ENCODE peak calls at places on chromosomes 12 and 14, in ten cellular contexts. One of them, this sample, is unnamed.

GRCh38 chr12:32893008-32893407 is 3.6 kb downstream of the PKP2 start:
- DNase-seq in T-helper 17 cell: no peak
- DNase-seq in dorsolateral prefrontal cortex: no peak
- DNase-seq in stimulated activated CD8-positive, alpha-beta memory T cell treated with anti-CD3 and anti-CD28 coated beads, Interleukin-7, amount 100 ng/mL, for 1 hour: no peak
- DNase-seq in type B pancreatic cell: no peak
- DNase-seq in CD14-positive monocyte: no peak
- DNase-seq in CD8-positive, alpha-beta memory T cell: no peak
- DNase-seq in RKO: no peak
- DNase-seq in kidney glomerular epithelial cell: no peak
- DNase-seq in AG10803: no peak
- DNase-seq in this sample: no peak

GRCh38 chr14:23164250-23164649 is 19.2 kb downstream of the SLC7A8 start:
- DNase-seq in T-helper 17 cell: no peak
- DNase-seq in dorsolateral prefrontal cortex: no peak
- DNase-seq in stimulated activated CD8-positive, alpha-beta memory T cell treated with anti-CD3 and anti-CD28 coated beads, Interleukin-7, amount 100 ng/mL, for 1 hour: no peak
- DNase-seq in type B pancreatic cell: no peak
- DNase-seq in CD14-positive monocyte: no peak
- DNase-seq in CD8-positive, alpha-beta memory T cell: no peak
- DNase-seq in RKO: no peak
- DNase-seq in kidney glomerular epithelial cell: no peak
- DNase-seq in AG10803: no peak
- DNase-seq in this sample: no peak

GRCh38 chr12:67991158-67991557 is 1.9 kb downstream of the IFNG-AS1 start:
- DNase-seq in T-helper 17 cell: no peak
- DNase-seq in dorsolateral prefrontal cortex: no peak
- DNase-seq in stimulated activated CD8-positive, alpha-beta memory T cell treated with anti-CD3 and anti-CD28 coated beads, Interleukin-7, amount 100 ng/mL, for 1 hour: no peak
- DNase-seq in type B pancreatic cell: no peak
- DNase-seq in CD14-positive monocyte: no peak
- DNase-seq in CD8-positive, alpha-beta memory T cell: peak
- DNase-seq in RKO: no peak
- DNase-seq in kidney glomerular epithelial cell: no peak
- DNase-seq in AG10803: no peak
- DNase-seq in this sample: no peak

GRCh38 chr12:39235990-39236767 is 206.7 kb downstream of the KIF21A start:
- DNase-seq in T-helper 17 cell: no peak
- DNase-seq in dorsolateral prefrontal cortex: no peak
- DNase-seq in stimulated activated CD8-positive, alpha-beta memory T cell treated with anti-CD3 and anti-CD28 coated beads, Interleukin-7, amount 100 ng/mL, for 1 hour: no peak
- DNase-seq in type B pancreatic cell: no peak
- DNase-seq in CD14-positive monocyte: no peak
- DNase-seq in CD8-positive, alpha-beta memory T cell: no peak
- DNase-seq in RKO: no peak
- DNase-seq in kidney glomerular epithelial cell: no peak
- DNase-seq in AG10803: no peak
- DNase-seq in this sample: no peak

GRCh38 chr12:43238281-43238680 is 313.7 kb downstream of the ADAMTS20 start:
- DNase-seq in T-helper 17 cell: no peak
- DNase-seq in dorsolateral prefrontal cortex: no peak
- DNase-seq in stimulated activated CD8-positive, alpha-beta memory T cell treated with anti-CD3 and anti-CD28 coated beads, Interleukin-7, amount 100 ng/mL, for 1 hour: no peak
- DNase-seq in type B pancreatic cell: no peak
- DNase-seq in CD14-positive monocyte: no peak
- DNase-seq in CD8-positive, alpha-beta memory T cell: no peak
- DNase-seq in RKO: no peak
- DNase-seq in kidney glomerular epithelial cell: no peak
- DNase-seq in AG10803: no peak
- DNase-seq in this sample: no peak

GRCh38 chr14:76964695-76965094 is 63.8 kb downstream of the IRF2BPL start:
- DNase-seq in T-helper 17 cell: no peak
- DNase-seq in dorsolateral prefrontal cortex: no peak
- DNase-seq in stimulated activated CD8-positive, alpha-beta memory T cell treated with anti-CD3 and anti-CD28 coated beads, Interleukin-7, amount 100 ng/mL, for 1 hour: no peak
- DNase-seq in type B pancreatic cell: no peak
- DNase-seq in CD14-positive monocyte: no peak
- DNase-seq in CD8-positive, alpha-beta memory T cell: no peak
- DNase-seq in RKO: no peak
- DNase-seq in kidney glomerular epithelial cell: no peak
- DNase-seq in AG10803: no peak
- DNase-seq in this sample: no peak

GRCh38 chr12:51907083-51907863 is at the start of gene ACVRL1:
- DNase-seq in T-helper 17 cell: no peak
- DNase-seq in dorsolateral prefrontal cortex: no peak
- DNase-seq in stimulated activated CD8-positive, alpha-beta memory T cell treated with anti-CD3 and anti-CD28 coated beads, Interleukin-7, amount 100 ng/mL, for 1 hour: no peak
- DNase-seq in type B pancreatic cell: no peak
- DNase-seq in CD14-positive monocyte: no peak
- DNase-seq in CD8-positive, alpha-beta memory T cell: no peak
- DNase-seq in RKO: no peak
- DNase-seq in kidney glomerular epithelial cell: no peak
- DNase-seq in AG10803: peak
- DNase-seq in this sample: no peak

GRCh38 chr12:106123551-106123991 is 15.2 kb downstream of the NUAK1 start:
- DNase-seq in T-helper 17 cell: no peak
- DNase-seq in dorsolateral prefrontal cortex: no peak
- DNase-seq in stimulated activated CD8-positive, alpha-beta memory T cell treated with anti-CD3 and anti-CD28 coated beads, Interleukin-7, amount 100 ng/mL, for 1 hour: no peak
- DNase-seq in type B pancreatic cell: no peak
- DNase-seq in CD14-positive monocyte: no peak
- DNase-seq in CD8-positive, alpha-beta memory T cell: no peak
- DNase-seq in RKO: no peak
- DNase-seq in kidney glomerular epithelial cell: no peak
- DNase-seq in AG10803: peak
- DNase-seq in this sample: no peak

GRCh38 chr12:124730455-124730932 is 133.2 kb downstream of the SCARB1 start:
- DNase-seq in T-helper 17 cell: no peak
- DNase-seq in dorsolateral prefrontal cortex: no peak
- DNase-seq in stimulated activated CD8-positive, alpha-beta memory T cell treated with anti-CD3 and anti-CD28 coated beads, Interleukin-7, amount 100 ng/mL, for 1 hour: no peak
- DNase-seq in type B pancreatic cell: no peak
- DNase-seq in CD14-positive monocyte: no peak
- DNase-seq in CD8-positive, alpha-beta memory T cell: no peak
- DNase-seq in RKO: no peak
- DNase-seq in kidney glomerular epithelial cell: peak
- DNase-seq in AG10803: peak
- DNase-seq in this sample: no peak

GRCh38 chr14:61662437-61663311 is 32.6 kb upstream of the HIF1A start:
- DNase-seq in T-helper 17 cell: no peak
- DNase-seq in dorsolateral prefrontal cortex: no peak
- DNase-seq in stimulated activated CD8-positive, alpha-beta memory T cell treated with anti-CD3 and anti-CD28 coated beads, Interleukin-7, amount 100 ng/mL, for 1 hour: no peak
- DNase-seq in type B pancreatic cell: no peak
- DNase-seq in CD14-positive monocyte: peak
- DNase-seq in CD8-positive, alpha-beta memory T cell: peak
- DNase-seq in RKO: peak
- DNase-seq in kidney glomerular epithelial cell: peak
- DNase-seq in AG10803: peak
- DNase-seq in this sample: no peak

GRCh38 chr12:15256760-15257159 is 35.5 kb upstream of the RERG start:
- DNase-seq in T-helper 17 cell: no peak
- DNase-seq in dorsolateral prefrontal cortex: no peak
- DNase-seq in stimulated activated CD8-positive, alpha-beta memory T cell treated with anti-CD3 and anti-CD28 coated beads, Interleukin-7, amount 100 ng/mL, for 1 hour: no peak
- DNase-seq in type B pancreatic cell: no peak
- DNase-seq in CD14-positive monocyte: no peak
- DNase-seq in CD8-positive, alpha-beta memory T cell: no peak
- DNase-seq in RKO: no peak
- DNase-seq in kidney glomerular epithelial cell: no peak
- DNase-seq in AG10803: peak
- DNase-seq in this sample: no peak

GRCh38 chr12:32116897-32117296 is 10.2 kb downstream of the BICD1 start:
- DNase-seq in T-helper 17 cell: no peak
- DNase-seq in dorsolateral prefrontal cortex: no peak
- DNase-seq in stimulated activated CD8-positive, alpha-beta memory T cell treated with anti-CD3 and anti-CD28 coated beads, Interleukin-7, amount 100 ng/mL, for 1 hour: no peak
- DNase-seq in type B pancreatic cell: no peak
- DNase-seq in CD14-positive monocyte: no peak
- DNase-seq in CD8-positive, alpha-beta memory T cell: no peak
- DNase-seq in RKO: no peak
- DNase-seq in kidney glomerular epithelial cell: peak
- DNase-seq in AG10803: peak
- DNase-seq in this sample: no peak

GRCh38 chr14:61116369-61116768 is 135.3 kb downstream of the SLC38A6 start:
- DNase-seq in T-helper 17 cell: no peak
- DNase-seq in dorsolateral prefrontal cortex: no peak
- DNase-seq in stimulated activated CD8-positive, alpha-beta memory T cell treated with anti-CD3 and anti-CD28 coated beads, Interleukin-7, amount 100 ng/mL, for 1 hour: no peak
- DNase-seq in type B pancreatic cell: no peak
- DNase-seq in CD14-positive monocyte: no peak
- DNase-seq in CD8-positive, alpha-beta memory T cell: no peak
- DNase-seq in RKO: no peak
- DNase-seq in kidney glomerular epithelial cell: no peak
- DNase-seq in AG10803: no peak
- DNase-seq in this sample: no peak

GRCh38 chr12:21823581-21823980 is 49.1 kb upstream of the KCNJ8 start:
- DNase-seq in T-helper 17 cell: no peak
- DNase-seq in dorsolateral prefrontal cortex: no peak
- DNase-seq in stimulated activated CD8-positive, alpha-beta memory T cell treated with anti-CD3 and anti-CD28 coated beads, Interleukin-7, amount 100 ng/mL, for 1 hour: no peak
- DNase-seq in type B pancreatic cell: no peak
- DNase-seq in CD14-positive monocyte: no peak
- DNase-seq in CD8-positive, alpha-beta memory T cell: no peak
- DNase-seq in RKO: no peak
- DNase-seq in kidney glomerular epithelial cell: peak
- DNase-seq in AG10803: peak
- DNase-seq in this sample: no peak

GRCh38 chr12:107487011-107487680 is 198.5 kb upstream of the PWP1 start:
- DNase-seq in T-helper 17 cell: no peak
- DNase-seq in dorsolateral prefrontal cortex: no peak
- DNase-seq in stimulated activated CD8-positive, alpha-beta memory T cell treated with anti-CD3 and anti-CD28 coated beads, Interleukin-7, amount 100 ng/mL, for 1 hour: no peak
- DNase-seq in type B pancreatic cell: no peak
- DNase-seq in CD14-positive monocyte: no peak
- DNase-seq in CD8-positive, alpha-beta memory T cell: no peak
- DNase-seq in RKO: no peak
- DNase-seq in kidney glomerular epithelial cell: no peak
- DNase-seq in AG10803: no peak
- DNase-seq in this sample: no peak

GRCh38 chr12:102962532-102962931 is 5.1 kb downstream of the ASCL1 start:
- DNase-seq in T-helper 17 cell: no peak
- DNase-seq in dorsolateral prefrontal cortex: no peak
- DNase-seq in stimulated activated CD8-positive, alpha-beta memory T cell treated with anti-CD3 and anti-CD28 coated beads, Interleukin-7, amount 100 ng/mL, for 1 hour: no peak
- DNase-seq in type B pancreatic cell: no peak
- DNase-seq in CD14-positive monocyte: no peak
- DNase-seq in CD8-positive, alpha-beta memory T cell: no peak
- DNase-seq in RKO: no peak
- DNase-seq in kidney glomerular epithelial cell: no peak
- DNase-seq in AG10803: no peak
- DNase-seq in this sample: no peak

GRCh38 chr14:105075364-105076295 is 10.4 kb upstream of the GPR132 start:
- DNase-seq in T-helper 17 cell: no peak
- DNase-seq in dorsolateral prefrontal cortex: no peak
- DNase-seq in stimulated activated CD8-positive, alpha-beta memory T cell treated with anti-CD3 and anti-CD28 coated beads, Interleukin-7, amount 100 ng/mL, for 1 hour: no peak
- DNase-seq in type B pancreatic cell: peak
- DNase-seq in CD14-positive monocyte: peak
- DNase-seq in CD8-positive, alpha-beta memory T cell: no peak
- DNase-seq in RKO: no peak
- DNase-seq in kidney glomerular epithelial cell: no peak
- DNase-seq in AG10803: no peak
- DNase-seq in this sample: no peak

GRCh38 chr12:9702239-9702638 is 30.7 kb downstream of the CLECL1 start:
- DNase-seq in T-helper 17 cell: no peak
- DNase-seq in dorsolateral prefrontal cortex: no peak
- DNase-seq in stimulated activated CD8-positive, alpha-beta memory T cell treated with anti-CD3 and anti-CD28 coated beads, Interleukin-7, amount 100 ng/mL, for 1 hour: no peak
- DNase-seq in type B pancreatic cell: no peak
- DNase-seq in CD14-positive monocyte: no peak
- DNase-seq in CD8-positive, alpha-beta memory T cell: peak
- DNase-seq in RKO: no peak
- DNase-seq in kidney glomerular epithelial cell: no peak
- DNase-seq in AG10803: no peak
- DNase-seq in this sample: no peak

GRCh38 chr12:110565919-110566871 is 16.9 kb downstream of the PPTC7 start:
- DNase-seq in T-helper 17 cell: no peak
- DNase-seq in dorsolateral prefrontal cortex: no peak
- DNase-seq in stimulated activated CD8-positive, alpha-beta memory T cell treated with anti-CD3 and anti-CD28 coated beads, Interleukin-7, amount 100 ng/mL, for 1 hour: no peak
- DNase-seq in type B pancreatic cell: no peak
- DNase-seq in CD14-positive monocyte: no peak
- DNase-seq in CD8-positive, alpha-beta memory T cell: no peak
- DNase-seq in RKO: no peak
- DNase-seq in kidney glomerular epithelial cell: no peak
- DNase-seq in AG10803: no peak
- DNase-seq in this sample: no peak

GRCh38 chr14:24903337-24903736 is 146.6 kb downstream of the STXBP6 start:
- DNase-seq in T-helper 17 cell: no peak
- DNase-seq in dorsolateral prefrontal cortex: no peak
- DNase-seq in stimulated activated CD8-positive, alpha-beta memory T cell treated with anti-CD3 and anti-CD28 coated beads, Interleukin-7, amount 100 ng/mL, for 1 hour: no peak
- DNase-seq in type B pancreatic cell: no peak
- DNase-seq in CD14-positive monocyte: no peak
- DNase-seq in CD8-positive, alpha-beta memory T cell: no peak
- DNase-seq in RKO: peak
- DNase-seq in kidney glomerular epithelial cell: peak
- DNase-seq in AG10803: peak
- DNase-seq in this sample: no peak

This sample was measured in occipital lobe.